ENCODE peak calls at places on chromosome 7, in nine cellular contexts. One of them, this sample, is unnamed.

GRCh38 chr7:50331564-50332208 is 27.2 kb downstream of the IKZF1 start:
- DNase-seq in heart left ventricle: no peak
- DNase-seq in dorsolateral prefrontal cortex: no peak
- DNase-seq in fibroblast of mammary gland: no peak
- DNase-seq in astrocyte: no peak
- DNase-seq in body of pancreas: no peak
- DNase-seq in lower leg skin: no peak
- DNase-seq in AG04450: no peak
- DNase-seq in neural progenitor cell: no peak
- DNase-seq in this sample: no peak

GRCh38 chr7:118214833-118215182 is 9.7 kb upstream of the ANKRD7 start:
- DNase-seq in heart left ventricle: no peak
- DNase-seq in neural progenitor cell: no peak
- DNase-seq in fibroblast of mammary gland: no peak
- DNase-seq in astrocyte: no peak
- DNase-seq in dorsolateral prefrontal cortex: no peak
- DNase-seq in AG04450: no peak
- DNase-seq in body of pancreas: no peak
- DNase-seq in lower leg skin: no peak
- DNase-seq in this sample: no peak

GRCh38 chr7:33744293-33744692 is 161.0 kb upstream of the BMPER start:
- DNase-seq in heart left ventricle: no peak
- DNase-seq in AG04450: no peak
- DNase-seq in astrocyte: no peak
- DNase-seq in body of pancreas: no peak
- DNase-seq in lower leg skin: no peak
- DNase-seq in fibroblast of mammary gland: peak
- DNase-seq in dorsolateral prefrontal cortex: no peak
- DNase-seq in neural progenitor cell: peak
- DNase-seq in this sample: no peak

GRCh38 chr7:30166155-30166840 is 31.5 kb downstream of the MTURN start:
- DNase-seq in lower leg skin: no peak
- DNase-seq in AG04450: no peak
- DNase-seq in neural progenitor cell: no peak
- DNase-seq in astrocyte: no peak
- DNase-seq in dorsolateral prefrontal cortex: no peak
- DNase-seq in fibroblast of mammary gland: peak
- DNase-seq in heart left ventricle: no peak
- DNase-seq in body of pancreas: no peak
- DNase-seq in this sample: no peak

GRCh38 chr7:147636553-147636952 is 954.0 kb upstream of the C7orf33 start:
- DNase-seq in heart left ventricle: no peak
- DNase-seq in AG04450: no peak
- DNase-seq in lower leg skin: no peak
- DNase-seq in body of pancreas: no peak
- DNase-seq in astrocyte: no peak
- DNase-seq in neural progenitor cell: no peak
- DNase-seq in fibroblast of mammary gland: no peak
- DNase-seq in dorsolateral prefrontal cortex: no peak
- DNase-seq in this sample: no peak

GRCh38 chr7:148286150-148286549 is 304.4 kb upstream of the C7orf33 start:
- DNase-seq in heart left ventricle: no peak
- DNase-seq in neural progenitor cell: peak
- DNase-seq in AG04450: no peak
- DNase-seq in lower leg skin: no peak
- DNase-seq in astrocyte: no peak
- DNase-seq in fibroblast of mammary gland: peak
- DNase-seq in dorsolateral prefrontal cortex: no peak
- DNase-seq in body of pancreas: no peak
- DNase-seq in this sample: no peak

GRCh38 chr7:6384327-6384726 is 63.4 kb downstream of the DAGLB start:
- DNase-seq in fibroblast of mammary gland: no peak
- DNase-seq in body of pancreas: no peak
- DNase-seq in dorsolateral prefrontal cortex: no peak
- DNase-seq in heart left ventricle: no peak
- DNase-seq in neural progenitor cell: no peak
- DNase-seq in AG04450: no peak
- DNase-seq in astrocyte: no peak
- DNase-seq in lower leg skin: no peak
- DNase-seq in this sample: no peak

GRCh38 chr7:28701731-28702130 is 256.4 kb downstream of the TRIL start:
- DNase-seq in dorsolateral prefrontal cortex: no peak
- DNase-seq in lower leg skin: no peak
- DNase-seq in astrocyte: no peak
- DNase-seq in body of pancreas: no peak
- DNase-seq in heart left ventricle: no peak
- DNase-seq in AG04450: no peak
- DNase-seq in neural progenitor cell: no peak
- DNase-seq in fibroblast of mammary gland: peak
- DNase-seq in this sample: no peak

GRCh38 chr7:7524121-7524520 is 11.6 kb downstream of the COL28A1 start:
- DNase-seq in fibroblast of mammary gland: peak
- DNase-seq in lower leg skin: no peak
- DNase-seq in AG04450: no peak
- DNase-seq in heart left ventricle: no peak
- DNase-seq in body of pancreas: no peak
- DNase-seq in neural progenitor cell: no peak
- DNase-seq in dorsolateral prefrontal cortex: no peak
- DNase-seq in astrocyte: no peak
- DNase-seq in this sample: peak

GRCh38 chr7:50393547-50394252 is 56.5 kb downstream of the FIGNL1 start:
- DNase-seq in body of pancreas: no peak
- DNase-seq in astrocyte: no peak
- DNase-seq in fibroblast of mammary gland: no peak
- DNase-seq in neural progenitor cell: no peak
- DNase-seq in lower leg skin: no peak
- DNase-seq in AG04450: no peak
- DNase-seq in heart left ventricle: no peak
- DNase-seq in dorsolateral prefrontal cortex: no peak
- DNase-seq in this sample: no peak

GRCh38 chr7:32515890-32516550 is 20.7 kb downstream of the AVL9 start:
- DNase-seq in astrocyte: peak
- DNase-seq in neural progenitor cell: no peak
- DNase-seq in AG04450: no peak
- DNase-seq in lower leg skin: no peak
- DNase-seq in dorsolateral prefrontal cortex: no peak
- DNase-seq in fibroblast of mammary gland: no peak
- DNase-seq in body of pancreas: no peak
- DNase-seq in heart left ventricle: no peak
- DNase-seq in this sample: no peak

GRCh38 chr7:54705436-54705835 is 53.6 kb downstream of the SEC61G start:
- DNase-seq in dorsolateral prefrontal cortex: no peak
- DNase-seq in fibroblast of mammary gland: peak
- DNase-seq in neural progenitor cell: no peak
- DNase-seq in heart left ventricle: no peak
- DNase-seq in body of pancreas: no peak
- DNase-seq in AG04450: no peak
- DNase-seq in astrocyte: peak
- DNase-seq in lower leg skin: no peak
- DNase-seq in this sample: peak

GRCh38 chr7:75711634-75712494 is 26.9 kb downstream of the HIP1 start:
- DNase-seq in body of pancreas: no peak
- DNase-seq in lower leg skin: no peak
- DNase-seq in neural progenitor cell: no peak
- DNase-seq in fibroblast of mammary gland: no peak
- DNase-seq in heart left ventricle: peak
- DNase-seq in AG04450: no peak
- DNase-seq in dorsolateral prefrontal cortex: no peak
- DNase-seq in astrocyte: peak
- DNase-seq in this sample: no peak

GRCh38 chr7:123352226-123352550 is 152.4 kb upstream of the SLC13A1 start:
- DNase-seq in neural progenitor cell: no peak
- DNase-seq in body of pancreas: no peak
- DNase-seq in lower leg skin: no peak
- DNase-seq in fibroblast of mammary gland: no peak
- DNase-seq in dorsolateral prefrontal cortex: no peak
- DNase-seq in AG04450: no peak
- DNase-seq in heart left ventricle: no peak
- DNase-seq in astrocyte: no peak
- DNase-seq in this sample: no peak

GRCh38 chr7:155357573-155358041 is 59.9 kb downstream of the INSIG1 start:
- DNase-seq in heart left ventricle: no peak
- DNase-seq in AG04450: no peak
- DNase-seq in body of pancreas: no peak
- DNase-seq in lower leg skin: no peak
- DNase-seq in neural progenitor cell: no peak
- DNase-seq in dorsolateral prefrontal cortex: no peak
- DNase-seq in fibroblast of mammary gland: peak
- DNase-seq in astrocyte: no peak
- DNase-seq in this sample: peak

GRCh38 chr7:40700653-40701475 is 566.1 kb downstream of the SUGCT start:
- DNase-seq in astrocyte: peak
- DNase-seq in fibroblast of mammary gland: peak
- DNase-seq in dorsolateral prefrontal cortex: no peak
- DNase-seq in lower leg skin: no peak
- DNase-seq in AG04450: no peak
- DNase-seq in heart left ventricle: no peak
- DNase-seq in body of pancreas: no peak
- DNase-seq in neural progenitor cell: no peak
- DNase-seq in this sample: peak

GRCh38 chr7:81680120-81680519 is 89.7 kb downstream of the HGF start:
- DNase-seq in astrocyte: no peak
- DNase-seq in neural progenitor cell: no peak
- DNase-seq in dorsolateral prefrontal cortex: no peak
- DNase-seq in lower leg skin: no peak
- DNase-seq in body of pancreas: no peak
- DNase-seq in fibroblast of mammary gland: no peak
- DNase-seq in AG04450: no peak
- DNase-seq in heart left ventricle: no peak
- DNase-seq in this sample: no peak

GRCh38 chr7:157320607-157320979 is 16.2 kb upstream of the DNAJB6 start:
- DNase-seq in astrocyte: peak
- DNase-seq in fibroblast of mammary gland: peak
- DNase-seq in lower leg skin: no peak
- DNase-seq in neural progenitor cell: no peak
- DNase-seq in AG04450: no peak
- DNase-seq in heart left ventricle: no peak
- DNase-seq in dorsolateral prefrontal cortex: no peak
- DNase-seq in body of pancreas: no peak
- DNase-seq in this sample: no peak

GRCh38 chr7:127391591-127392181 is 822 bp downstream of the ZNF800 start:
- DNase-seq in lower leg skin: no peak
- DNase-seq in neural progenitor cell: peak
- DNase-seq in fibroblast of mammary gland: peak
- DNase-seq in body of pancreas: peak
- DNase-seq in heart left ventricle: no peak
- DNase-seq in dorsolateral prefrontal cortex: no peak
- DNase-seq in AG04450: no peak
- DNase-seq in astrocyte: peak
- DNase-seq in this sample: no peak

GRCh38 chr7:99631311-99632109 is 14.8 kb downstream of the ZSCAN25 start:
- DNase-seq in lower leg skin: no peak
- DNase-seq in AG04450: no peak
- DNase-seq in astrocyte: no peak
- DNase-seq in heart left ventricle: no peak
- DNase-seq in neural progenitor cell: peak
- DNase-seq in body of pancreas: peak
- DNase-seq in fibroblast of mammary gland: peak
- DNase-seq in dorsolateral prefrontal cortex: no peak
- DNase-seq in this sample: no peak

DNA sequence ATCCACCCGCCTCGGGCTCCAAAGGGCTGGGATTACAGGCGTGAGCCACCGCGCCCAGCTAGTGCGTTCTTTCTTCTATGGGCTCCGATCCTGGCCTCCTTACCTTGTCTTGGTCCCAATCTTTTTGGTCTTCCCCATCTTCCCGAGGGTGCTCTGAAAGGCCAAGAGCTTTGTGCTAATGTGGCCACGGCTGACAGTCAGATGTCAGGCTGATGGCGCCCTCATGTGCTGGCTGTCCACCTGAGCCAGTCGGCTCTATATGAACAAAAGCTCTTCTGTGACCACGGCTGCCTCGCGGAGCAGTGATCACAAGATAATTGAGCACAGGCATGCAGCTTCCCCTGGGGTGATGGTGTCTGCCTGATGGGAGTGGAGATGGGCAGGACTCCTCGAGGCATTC is 11.0 kb upstream of the AHCYL2 start:
- DNase-seq in heart left ventricle: no peak
- DNase-seq in lower leg skin: no peak
- DNase-seq in neural progenitor cell: peak
- DNase-seq in astrocyte: no peak
- DNase-seq in body of pancreas: no peak
- DNase-seq in dorsolateral prefrontal cortex: no peak
- DNase-seq in fibroblast of mammary gland: peak
- DNase-seq in AG04450: no peak
- DNase-seq in this sample: no peak
- TF ChIP-seq CTCF in heart left ventricle: no peak
- TF ChIP-seq CTCF in lower leg skin: no peak
- TF ChIP-seq CTCF in neural progenitor cell: peak
- TF ChIP-seq CTCF in astrocyte: no peak
- TF ChIP-seq CTCF in body of pancreas: no peak
- TF ChIP-seq CTCF in dorsolateral prefrontal cortex: no peak
- TF ChIP-seq CTCF in fibroblast of mammary gland: no peak
- TF ChIP-seq CTCF in AG04450: no peak
- TF ChIP-seq CTCF in this sample: no peak

GRCh38 chr7:92391071-92391470 is 56.2 kb upstream of the GATAD1 start:
- DNase-seq in AG04450: no peak
- DNase-seq in astrocyte: no peak
- DNase-seq in lower leg skin: no peak
- DNase-seq in heart left ventricle: no peak
- DNase-seq in dorsolateral prefrontal cortex: no peak
- DNase-seq in fibroblast of mammary gland: no peak
- DNase-seq in body of pancreas: no peak
- DNase-seq in neural progenitor cell: no peak
- DNase-seq in this sample: no peak
- H3K4me3 ChIP-seq in AG04450: no peak
- H3K4me3 ChIP-seq in astrocyte: no peak
- H3K4me3 ChIP-seq in lower leg skin: no peak
- H3K4me3 ChIP-seq in heart left ventricle: no peak
- H3K4me3 ChIP-seq in dorsolateral prefrontal cortex: no peak
- H3K4me3 ChIP-seq in fibroblast of mammary gland: no peak
- H3K4me3 ChIP-seq in body of pancreas: no peak
- H3K4me3 ChIP-seq in neural progenitor cell: no peak
- H3K4me3 ChIP-seq in this sample: no peak

DNA sequence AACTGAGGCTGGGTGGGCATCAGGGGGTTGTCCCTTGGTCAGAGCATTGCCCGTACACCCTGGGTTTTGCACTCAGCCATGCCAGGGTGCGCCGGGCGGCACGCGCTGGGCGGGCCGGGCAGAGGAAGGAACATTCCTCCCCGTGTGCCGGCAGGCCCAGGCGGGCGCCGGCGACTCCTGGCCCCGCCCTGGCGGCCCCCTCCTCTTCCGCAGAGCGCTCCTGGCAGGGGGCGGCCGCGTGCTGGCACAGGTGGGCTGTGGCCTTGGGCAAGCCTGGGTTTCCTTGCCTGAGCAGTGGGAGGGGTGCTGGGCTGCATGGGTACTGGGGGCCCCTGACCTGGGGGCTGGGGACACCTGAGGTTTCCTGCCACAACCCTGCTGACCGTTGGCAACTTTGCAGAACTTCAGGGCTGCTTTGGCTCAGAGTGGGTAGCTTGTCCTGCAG is 3.9 kb downstream of the LFNG start:
- DNase-seq in lower leg skin: no peak
- DNase-seq in fibroblast of mammary gland: no peak
- DNase-seq in heart left ventricle: no peak
- DNase-seq in body of pancreas: peak
- DNase-seq in dorsolateral prefrontal cortex: no peak
- DNase-seq in astrocyte: no peak
- DNase-seq in AG04450: no peak
- DNase-seq in neural progenitor cell: peak
- DNase-seq in this sample: no peak
- TF ChIP-seq CTCF in lower leg skin: no peak
- TF ChIP-seq CTCF in fibroblast of mammary gland: no peak
- TF ChIP-seq CTCF in heart left ventricle: no peak
- TF ChIP-seq CTCF in body of pancreas: no peak
- TF ChIP-seq CTCF in dorsolateral prefrontal cortex: no peak
- TF ChIP-seq CTCF in astrocyte: no peak
- TF ChIP-seq CTCF in AG04450: no peak
- TF ChIP-seq CTCF in neural progenitor cell: no peak
- TF ChIP-seq CTCF in this sample: no peak

GRCh38 chr7:36036590-36036989 is 116.5 kb upstream of the EEPD1 start:
- DNase-seq in lower leg skin: no peak
- DNase-seq in neural progenitor cell: no peak
- DNase-seq in heart left ventricle: peak
- DNase-seq in dorsolateral prefrontal cortex: no peak
- DNase-seq in body of pancreas: peak
- DNase-seq in fibroblast of mammary gland: no peak
- DNase-seq in astrocyte: no peak
- DNase-seq in AG04450: no peak
- DNase-seq in this sample: no peak
- H3K4me3 ChIP-seq in lower leg skin: no peak
- H3K4me3 ChIP-seq in neural progenitor cell: no peak
- H3K4me3 ChIP-seq in heart left ventricle: no peak
- H3K4me3 ChIP-seq in dorsolateral prefrontal cortex: no peak
- H3K4me3 ChIP-seq in body of pancreas: no peak
- H3K4me3 ChIP-seq in fibroblast of mammary gland: no peak
- H3K4me3 ChIP-seq in astrocyte: no peak
- H3K4me3 ChIP-seq in AG04450: no peak
- H3K4me3 ChIP-seq in this sample: no peak

This sample was measured in AG09309.